ENCODE peak calls at places on chromosomes 16 and 17, in six cellular contexts. I is IMR-90; P is tibial artery; Q is keratinocyte; U is GM23338; S is CD8-positive, alpha-beta T cell. T is an unnamed sample.

GRCh38 chr16:29926675-29927522 is 873 bp upstream of the KCTD13 start:
- DNase-seq in P (no peak), S (no peak), I (peak; percentile 23), Q (no peak), U (peak; percentile 33), T (peak; percentile 18)

GRCh38 chr16:53781023-53781605 is 77.2 kb downstream of the FTO start:
- DNase-seq in U (no peak), I (peak; percentile 67), S (no peak), P (no peak), Q (no peak), T (peak; percentile 89)

GRCh38 chr17:16676645-16677044 is 13.4 kb upstream of the CCDC144A start:
- DNase-seq in I (peak; percentile 25), P (no peak), S (no peak), U (no peak), Q (no peak), T (no peak)

GRCh38 chr16:14302031-14302398 is 230.9 kb downstream of the MRTFB start:
- DNase-seq in U (peak; percentile 69), P (peak; percentile 88), Q (no peak), S (no peak), I (peak; percentile 60), T (peak; percentile 27)

GRCh38 chr17:82963104-82963950 is 116.1 kb upstream of the METRNL start:
- DNase-seq in S (peak; percentile 54), U (peak; percentile 95), P (peak; percentile 91), I (peak; percentile 77), Q (no peak), T (peak; percentile 13)

GRCh38 chr16:68263559-68264127 is 683 bp upstream of the SLC7A6 start:
- DNase-seq in P (no peak), I (no peak), Q (no peak), U (peak; percentile 14), S (no peak), T (no peak)

GRCh38 chr16:60225541-60225940 is 1491.4 kb upstream of the GOT2 start:
- DNase-seq in I (no peak), Q (no peak), U (no peak), S (no peak), P (no peak), T (no peak)

GRCh38 chr17:19386276-19386863 is 620 bp downstream of the MFAP4 start:
- DNase-seq in P (peak; percentile 88), S (no peak), Q (no peak), I (peak; percentile 92), U (peak; percentile 28), T (peak; percentile 95)

GRCh38 chr16:86227801-86228200 is 282.5 kb upstream of the FOXF1 start:
- DNase-seq in P (no peak), U (no peak), S (no peak), I (peak; percentile 32), Q (no peak), T (no peak)

GRCh38 chr17:48599373-48599772 is 5.4 kb downstream of the HOXB6 start:
- DNase-seq in P (no peak), U (no peak), I (no peak), Q (no peak), S (no peak), T (no peak)

GRCh38 chr17:62194401-62194800 is 129.3 kb upstream of the MED13 start:
- DNase-seq in I (no peak), Q (no peak), U (no peak), P (no peak), S (no peak), T (no peak)

GRCh38 chr16:85652431-85653221 is 36.1 kb downstream of the GINS2 start:
- DNase-seq in S (no peak), U (no peak), Q (no peak), I (peak; percentile 38), P (peak; percentile 82), T (peak; percentile 7)

GRCh38 chr16:19113577-19114358 is at the start of gene ITPRIPL2:
- DNase-seq in P (peak; percentile 95), I (peak; percentile 85), Q (no peak), S (no peak), U (peak; percentile 76), T (peak; percentile 43)

GRCh38 chr17:7982171-7982570 is 20.2 kb upstream of the GUCY2D start:
- DNase-seq in P (no peak), I (peak; percentile 78), Q (no peak), U (no peak), S (no peak), T (peak; percentile 84)

GRCh38 chr16:19644877-19645276 is 73.2 kb downstream of the KNOP1 start:
- DNase-seq in U (no peak), I (peak; percentile 14), S (no peak), Q (no peak), P (no peak), T (no peak)

GRCh38 chr17:63365366-63366237 is 80.5 kb downstream of the CYB561 start:
- DNase-seq in S (no peak), P (no peak), Q (no peak), U (no peak), I (no peak), T (no peak)

GRCh38 chr16:66653581-66654350 is 42.8 kb downstream of the CMTM4 start:
- DNase-seq in I (no peak), P (no peak), Q (no peak), S (no peak), U (no peak), T (peak; percentile 28)

GRCh38 chr16:81730090-81731051 is 48.7 kb upstream of the PLCG2 start:
- DNase-seq in P (peak; percentile 83), U (peak; percentile 99), S (peak; percentile 64), I (peak; percentile 72), Q (no peak), T (peak; percentile 44)

GRCh38 chr16:11253009-11253994 is 2.7 kb downstream of the SOCS1 start:
- DNase-seq in I (peak; percentile 84), S (peak; percentile 52), P (no peak), U (no peak), Q (no peak), T (peak; percentile 32)

GRCh38 chr17:16947470-16947869 is 24.4 kb downstream of the TNFRSF13B start:
- DNase-seq in P (no peak), I (no peak), U (no peak), Q (no peak), S (no peak), T (no peak)

GRCh38 chr16:20844054-20844453 is 37.7 kb downstream of the REXO5 start:
- DNase-seq in Q (no peak), P (no peak), I (no peak), U (no peak), S (no peak), T (no peak)

GRCh38 chr17:57869599-57870282 is 19.9 kb upstream of the MRPS23 start:
- DNase-seq in U (no peak), P (no peak), Q (no peak), I (peak; percentile 97), S (no peak), T (peak; percentile 63)

GRCh38 chr17:72390675-72391501 is 270.1 kb downstream of the SOX9 start:
- DNase-seq in P (no peak), I (peak; percentile 88), U (no peak), S (no peak), Q (no peak), T (peak; percentile 91)

GRCh38 chr16:68800257-68800875 is 43.0 kb upstream of the TANGO6 start:
- DNase-seq in S (peak; percentile 41), Q (peak; percentile 46), U (peak; percentile 94), I (peak; percentile 83), P (no peak), T (peak; percentile 76)

GRCh38 chr17:40355123-40355803 is 9.3 kb downstream of the GJD3 start:
- DNase-seq in Q (no peak), I (peak; percentile 43), P (peak; percentile 89), S (peak; percentile 88), U (peak; percentile 88), T (no peak)

GRCh38 chr17:17811381-17812210 is 25.2 kb downstream of the SREBF1 start:
- DNase-seq in I (no peak), Q (no peak), S (no peak), U (no peak), P (no peak), T (no peak)

GRCh38 chr16:53891409-53892139 is 187.6 kb downstream of the FTO start:
- DNase-seq in I (no peak), P (no peak), S (no peak), U (no peak), Q (no peak), T (no peak)

GRCh38 chr16:60107467-60107866 is 1373.4 kb upstream of the GOT2 start:
- DNase-seq in I (no peak), U (no peak), S (no peak), P (no peak), Q (no peak), T (no peak)

GRCh38 chr17:19876524-19877161 is 8.9 kb upstream of the ULK2 start:
- DNase-seq in U (no peak), S (peak; percentile 55), I (no peak), P (peak; percentile 78), Q (no peak), T (no peak)

GRCh38 chr16:72783716-72784320 is 264.1 kb downstream of the ZFHX3 start:
- DNase-seq in S (no peak), I (peak; percentile 68), U (no peak), P (no peak), Q (no peak), T (peak; percentile 11)

GRCh38 chr16:55873122-55873521 is 2.1 kb downstream of the CES5A start:
- DNase-seq in U (no peak), Q (no peak), S (no peak), I (no peak), P (no peak), T (no peak)

GRCh38 chr16:89018605-89019158 is 41.7 kb upstream of the CBFA2T3 start:
- DNase-seq in S (no peak), U (no peak), P (peak; percentile 48), Q (no peak), I (no peak), T (no peak)

GRCh38 chr17:72030067-72030899 is 90.5 kb upstream of the SOX9 start:
- DNase-seq in S (no peak), Q (no peak), U (peak; percentile 94), P (no peak), I (peak; percentile 61), T (peak; percentile 28)

GRCh38 chr17:74981318-74981978 is 6.0 kb upstream of the CDR2L start:
- DNase-seq in U (no peak), S (no peak), P (no peak), Q (no peak), I (no peak), T (no peak)

DNA sequence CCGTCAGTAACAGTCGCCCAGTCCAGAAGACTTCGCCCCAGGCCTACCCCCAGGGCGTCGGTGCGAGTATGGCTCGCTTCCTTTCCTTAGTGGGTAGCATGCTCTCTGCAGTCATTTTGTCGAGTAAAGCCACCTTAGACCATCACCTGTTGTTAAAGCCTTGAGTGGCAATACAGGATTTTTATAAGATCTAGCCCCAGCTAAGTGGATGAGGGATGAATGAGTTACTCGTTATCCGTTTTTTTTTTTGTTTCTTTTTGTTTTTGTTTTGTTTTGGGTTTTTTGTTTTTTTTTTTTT is 322 bp upstream of the KLHL11 start:
- DNase-seq in U (no peak), S (no peak), P (no peak), Q (peak; percentile 60), I (no peak), T (no peak)
- TF ChIP-seq CTCF in U (no peak), S (no peak), P (no peak), Q (no peak), I (no peak), T (no peak)

GRCh38 chr16:2090819-2091721 is 43.3 kb downstream of the TSC2 start:
- DNase-seq in Q (peak; percentile 41), I (no peak), S (no peak), U (peak; percentile 88), P (no peak), T (peak; percentile 62)
- H3K36me3 ChIP-seq in Q (peaks cover 26% of the 10 kb centered on the region), I (peaks cover 89% of the 10 kb centered on the region), S (peaks cover 3% of the 10 kb centered on the region), U (no peaks in the 10 kb centered on the region), P (peaks cover 100% of the 10 kb centered on the region), T (peaks cover 42% of the 10 kb centered on the region)

GRCh38 chr16:85865-86264 is 7.8 kb downstream of the MPG start:
- DNase-seq in S (no peak), P (no peak), I (no peak), Q (no peak), U (no peak), T (no peak)
- H3K27me3 ChIP-seq in S (no peaks in the 10 kb centered on the region), P (no peaks in the 10 kb centered on the region), I (no peaks in the 10 kb centered on the region), Q (no peaks in the 10 kb centered on the region), U (no peaks in the 10 kb centered on the region), T (no peaks in the 10 kb centered on the region)

GRCh38 chr17:36545465-36546417 is 1.0 kb downstream of the GGNBP2 start:
- DNase-seq in U (peak; percentile 99), P (peak; percentile 99), Q (no peak), S (peak; percentile 97), I (peak; percentile 98), T (peak; percentile 84)
- TF ChIP-seq CTCF in U (no peak), P (peak; percentile 16), Q (peak; percentile 3), S (no peak), I (no peak), T (no peak)

T was measured in bronchial epithelial cell.